ENCODE peak calls at places on chromosomes 13 and 19, in eight cellular contexts. W, L, U, T, R, F, B and Y are unnamed samples. For H3K4me1, the result is how much of the 10 kb centered on the place peaks cover.

GRCh38 chr13:49124693-49125304 is 95.3 kb upstream of the MLNR start:
- DNase-seq in W (no peak), L (no peak), U (no peak), T (no peak), R (no peak), F (no peak), B (no peak), Y (no peak)

GRCh38 chr19:48549380-48549779 is 2.6 kb upstream of the SULT2B1 start:
- DNase-seq in W (no peak), L (no peak), U (no peak), T (no peak), R (no peak), F (no peak), B (no peak), Y (no peak)

GRCh38 chr19:56927791-56928207 is 87.3 kb upstream of the PEG3 start:
- DNase-seq in W (no peak), L (no peak), U (no peak), T (no peak), R (no peak), F (no peak), B (no peak), Y (no peak)

GRCh38 chr13:110311721-110312668 is 4.9 kb downstream of the COL4A2 start:
- DNase-seq in W (no peak), L (no peak), U (peak), T (no peak), R (no peak), F (no peak), B (no peak), Y (no peak)

GRCh38 chr13:40221460-40222201 is 444.8 kb downstream of the FOXO1 start:
- DNase-seq in W (no peak), L (no peak), U (no peak), T (no peak), R (no peak), F (no peak), B (peak), Y (no peak)

GRCh38 chr13:24208314-24208713 is 47.8 kb downstream of the SPATA13 start:
- DNase-seq in W (no peak), L (no peak), U (no peak), T (peak), R (no peak), F (no peak), B (no peak), Y (no peak)

GRCh38 chr19:15093001-15093400 is 11.0 kb downstream of the OR1I1 start:
- DNase-seq in W (no peak), L (no peak), U (no peak), T (no peak), R (no peak), F (no peak), B (no peak), Y (no peak)

GRCh38 chr19:1676351-1677266 is 24.2 kb upstream of the TCF3 start:
- DNase-seq in W (no peak), L (no peak), U (no peak), T (no peak), R (no peak), F (no peak), B (no peak), Y (no peak)

GRCh38 chr13:112873851-112874750 is 94.9 kb upstream of the MCF2L start:
- DNase-seq in W (peak), L (no peak), U (peak), T (peak), R (peak), F (peak), B (no peak), Y (peak)

GRCh38 chr13:46304546-46304945 is 82.5 kb downstream of the RUBCNL start:
- DNase-seq in W (no peak), L (no peak), U (no peak), T (no peak), R (no peak), F (no peak), B (no peak), Y (no peak)

GRCh38 chr19:1856698-1857603 is 6.4 kb downstream of the KLF16 start:
- DNase-seq in W (peak), L (no peak), U (peak), T (peak), R (peak), F (peak), B (no peak), Y (peak)

GRCh38 chr13:108322206-108322824 is 52.8 kb downstream of the TNFSF13B start:
- DNase-seq in W (no peak), L (no peak), U (no peak), T (peak), R (no peak), F (no peak), B (no peak), Y (no peak)

GRCh38 chr13:105370011-105370645 is 1165.3 kb downstream of the EFNB2 start:
- DNase-seq in W (no peak), L (no peak), U (no peak), T (no peak), R (no peak), F (no peak), B (no peak), Y (no peak)

GRCh38 chr13:112066624-112067004 is 335 bp upstream of the SOX1 start:
- DNase-seq in W (peak), L (no peak), U (no peak), T (no peak), R (peak), F (peak), B (no peak), Y (peak)

GRCh38 chr19:38900816-38901215 is 1.0 kb downstream of the NFKBIB start:
- DNase-seq in W (no peak), L (no peak), U (no peak), T (no peak), R (no peak), F (no peak), B (no peak), Y (no peak)
- H3K4me3 ChIP-seq in W (peak), L (peak), U (no peak), T (peak), R (no peak), F (no peak), B (peak), Y (no peak)

GRCh38 chr19:17103177-17103576 is 27.6 kb downstream of the MYO9B start:
- DNase-seq in W (no peak), L (no peak), U (no peak), T (peak), R (no peak), F (no peak), B (no peak), Y (no peak)
- H3K4me1 ChIP-seq in W (under half), L (under half), U (under half), T (under half), R (under half), F (under half), B (under half), Y (under half)

GRCh38 chr19:310781-311496 is 19.7 kb upstream of the PLPP2 start:
- DNase-seq in W (no peak), L (no peak), U (no peak), T (no peak), R (no peak), F (peak), B (no peak), Y (no peak)
- H3K4me3 ChIP-seq in W (peak), L (no peak), U (peak), T (no peak), R (no peak), F (no peak), B (no peak), Y (no peak)

GRCh38 chr19:39349326-39349725 is 7.1 kb downstream of the SAMD4B start:
- DNase-seq in W (no peak), L (no peak), U (no peak), T (no peak), R (no peak), F (no peak), B (no peak), Y (no peak)

GRCh38 chr19:39342647-39343305 is 555 bp downstream of the SAMD4B start:
- DNase-seq in W (peak), L (no peak), U (no peak), T (no peak), R (no peak), F (peak), B (peak), Y (peak)

GRCh38 chr19:39341720-39342604 is at the start of gene SAMD4B:
- DNase-seq in W (peak), L (peak), U (peak), T (peak), R (peak), F (peak), B (peak), Y (peak)

GRCh38 chr19:39347332-39348227 is 5.4 kb downstream of the SAMD4B start:
- DNase-seq in W (no peak), L (no peak), U (no peak), T (peak), R (no peak), F (peak), B (no peak), Y (no peak)

DNA sequence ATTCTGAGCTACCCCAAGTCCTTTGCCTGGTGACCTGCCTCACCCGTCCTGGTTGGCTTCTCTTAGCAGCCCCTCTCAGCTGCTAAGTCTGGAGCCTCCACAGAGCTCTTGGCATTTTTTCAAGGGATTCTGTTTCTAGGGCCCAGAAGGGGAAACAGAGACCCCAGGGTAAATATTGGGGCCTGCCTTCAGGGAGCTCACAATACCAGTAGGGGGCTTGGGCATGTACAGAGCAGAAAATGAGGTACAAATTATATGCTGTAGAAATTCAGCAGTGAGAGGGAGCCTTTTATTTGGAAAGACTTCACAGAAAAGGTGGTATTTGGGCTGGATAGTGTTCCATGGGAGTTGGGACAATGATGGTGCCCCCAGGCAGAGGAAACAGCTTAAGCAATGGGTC is 3.7 kb downstream of the SAMD4B start:
- DNase-seq in W (no peak), L (no peak), U (no peak), T (no peak), R (no peak), F (peak), B (no peak), Y (no peak)
- H3K4me1 ChIP-seq in W (under half), L (under half), U (under half), T (under half), R (under half), F (under half), B (under half), Y (under half)

DNA sequence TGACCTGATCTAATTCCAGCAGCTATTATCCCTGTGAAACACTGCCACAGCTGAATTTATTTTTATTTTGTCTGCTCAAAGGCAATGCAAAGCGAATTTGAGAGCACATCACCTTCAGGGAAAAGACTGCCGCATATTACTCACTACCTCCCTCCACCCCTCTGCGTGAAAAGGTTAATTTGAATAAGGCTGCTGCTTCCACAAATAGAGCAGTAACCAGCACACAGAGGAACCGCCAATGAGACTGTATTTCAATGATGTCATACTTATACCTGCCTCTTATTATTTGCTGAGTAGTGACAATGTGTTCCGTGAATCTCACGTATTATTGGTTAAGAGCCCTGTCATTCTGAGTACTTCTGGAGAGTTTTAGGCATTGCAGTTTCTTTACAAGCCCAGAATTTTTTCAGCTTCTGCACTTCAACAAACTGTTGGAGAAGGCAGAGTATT is 156.1 kb upstream of the KLF12 start:
- DNase-seq in W (no peak), L (no peak), U (no peak), T (peak), R (no peak), F (no peak), B (peak), Y (no peak)
- H3K4me3 ChIP-seq in W (peak), L (no peak), U (peak), T (no peak), R (no peak), F (peak), B (no peak), Y (no peak)